ENCODE peak calls at places on chromosomes 2 and 18, in six cellular contexts. I is fibroblast of lung; P is neuronal stem cell; C is CD8-positive, alpha-beta T cell; T is uterus; B is Panc1. X is an unnamed sample.

GRCh38 chr18:56097561-56098095 is 509.6 kb upstream of the TCF4 start:
- DNase-seq in I (peak; percentile 43), P (no peak), C (no peak), T (no peak), B (no peak), X (no peak)

GRCh38 chr2:106159867-106160785 is 34.0 kb downstream of the UXS1 start:
- DNase-seq in I (no peak), P (no peak), C (peak; percentile 70), T (no peak), B (no peak), X (no peak)

GRCh38 chr18:24054130-24054529 is 39.6 kb downstream of the TTC39C start:
- DNase-seq in I (peak; percentile 86), P (no peak), C (no peak), T (no peak), B (no peak), X (no peak)

GRCh38 chr2:150674283-150674682 is 186.8 kb upstream of the RND3 start:
- DNase-seq in I (peak; percentile 39), P (no peak), C (no peak), T (no peak), B (no peak), X (no peak)

GRCh38 chr2:196329959-196330358 is 158.6 kb upstream of the STK17B start:
- DNase-seq in I (no peak), P (no peak), C (no peak), T (no peak), B (no peak), X (no peak)

GRCh38 chr2:214575030-214575949 is 164.4 kb downstream of the VWC2L start:
- DNase-seq in I (peak; percentile 52), P (no peak), C (no peak), T (no peak), B (no peak), X (no peak)

GRCh38 chr2:231642631-231643493 is 50.2 kb downstream of the TEX44 start:
- DNase-seq in I (peak; percentile 96), P (no peak), C (peak; percentile 34), T (peak; percentile 93), B (peak; percentile 88), X (peak; percentile 94)

GRCh38 chr2:16589465-16589864 is 76.2 kb downstream of the CYRIA start:
- DNase-seq in I (no peak), P (no peak), C (no peak), T (no peak), B (no peak), X (no peak)

GRCh38 chr18:6553234-6553900 is 138.7 kb upstream of the L3MBTL4 start:
- DNase-seq in I (no peak), P (no peak), C (no peak), T (no peak), B (no peak), X (no peak)

GRCh38 chr2:210673117-210673516 is 116.7 kb downstream of the CPS1 start:
- DNase-seq in I (no peak), P (no peak), C (no peak), T (no peak), B (no peak), X (no peak)

GRCh38 chr2:43155842-43156511 is 70.4 kb downstream of the ZFP36L2 start:
- DNase-seq in I (no peak), P (no peak), C (no peak), T (no peak), B (no peak), X (no peak)

GRCh38 chr2:216971632-216972031 is 111.8 kb upstream of the TNP1 start:
- DNase-seq in I (no peak), P (no peak), C (no peak), T (peak; percentile 59), B (no peak), X (no peak)

GRCh38 chr18:50970006-50970405 is 2.2 kb downstream of the ELAC1 start:
- DNase-seq in I (no peak), P (no peak), C (no peak), T (no peak), B (no peak), X (no peak)

GRCh38 chr2:1512321-1513289 is 99.3 kb downstream of the TPO start:
- DNase-seq in I (no peak), P (no peak), C (no peak), T (no peak), B (no peak), X (no peak)

GRCh38 chr2:217379807-217380206 is 519.9 kb upstream of the TNP1 start:
- DNase-seq in I (no peak), P (no peak), C (no peak), T (no peak), B (no peak), X (no peak)

GRCh38 chr2:64987001-64987962 is 1.9 kb upstream of the SLC1A4 start:
- DNase-seq in I (peak; percentile 65), P (no peak), C (no peak), T (no peak), B (no peak), X (peak; percentile 39)

GRCh38 chr2:13901526-13901925 is 731.0 kb upstream of the LRATD1 start:
- DNase-seq in I (no peak), P (no peak), C (no peak), T (no peak), B (no peak), X (no peak)

GRCh38 chr2:71313016-71313766 is 18.4 kb upstream of the ZNF638 start:
- DNase-seq in I (no peak), P (no peak), C (no peak), T (no peak), B (no peak), X (no peak)

GRCh38 chr2:171279983-171280790 is 119.5 kb upstream of the TLK1 start:
- DNase-seq in I (no peak), P (no peak), C (no peak), T (no peak), B (no peak), X (no peak)

GRCh38 chr2:219575566-219576504 is 3.7 kb downstream of the INHA start:
- DNase-seq in I (no peak), P (no peak), C (no peak), T (no peak), B (no peak), X (no peak)

GRCh38 chr2:182907081-182907830 is 40.8 kb upstream of the FRZB start:
- DNase-seq in I (peak; percentile 7), P (no peak), C (no peak), T (no peak), B (no peak), X (peak; percentile 25)

GRCh38 chr18:48728204-48728833 is 189.5 kb downstream of the CTIF start:
- DNase-seq in I (peak; percentile 100), P (no peak), C (no peak), T (no peak), B (no peak), X (peak; percentile 26)

GRCh38 chr2:72803151-72803550 is 22.7 kb downstream of the EXOC6B start:
- DNase-seq in I (peak; percentile 80), P (no peak), C (no peak), T (no peak), B (no peak), X (no peak)

GRCh38 chr2:47070920-47071824 is 83.9 kb downstream of the STPG4 start:
- DNase-seq in I (peak; percentile 97), P (no peak), C (peak; percentile 47), T (peak; percentile 82), B (no peak), X (peak; percentile 65)

GRCh38 chr2:47073641-47074040 is 81.5 kb downstream of the STPG4 start:
- DNase-seq in I (no peak), P (no peak), C (no peak), T (no peak), B (no peak), X (no peak)

GRCh38 chr2:47072728-47073191 is 82.3 kb downstream of the STPG4 start:
- DNase-seq in I (no peak), P (no peak), C (no peak), T (no peak), B (no peak), X (no peak)

GRCh38 chr2:47073217-47073616 is 81.9 kb downstream of the STPG4 start:
- DNase-seq in I (no peak), P (no peak), C (no peak), T (no peak), B (no peak), X (no peak)

DNA sequence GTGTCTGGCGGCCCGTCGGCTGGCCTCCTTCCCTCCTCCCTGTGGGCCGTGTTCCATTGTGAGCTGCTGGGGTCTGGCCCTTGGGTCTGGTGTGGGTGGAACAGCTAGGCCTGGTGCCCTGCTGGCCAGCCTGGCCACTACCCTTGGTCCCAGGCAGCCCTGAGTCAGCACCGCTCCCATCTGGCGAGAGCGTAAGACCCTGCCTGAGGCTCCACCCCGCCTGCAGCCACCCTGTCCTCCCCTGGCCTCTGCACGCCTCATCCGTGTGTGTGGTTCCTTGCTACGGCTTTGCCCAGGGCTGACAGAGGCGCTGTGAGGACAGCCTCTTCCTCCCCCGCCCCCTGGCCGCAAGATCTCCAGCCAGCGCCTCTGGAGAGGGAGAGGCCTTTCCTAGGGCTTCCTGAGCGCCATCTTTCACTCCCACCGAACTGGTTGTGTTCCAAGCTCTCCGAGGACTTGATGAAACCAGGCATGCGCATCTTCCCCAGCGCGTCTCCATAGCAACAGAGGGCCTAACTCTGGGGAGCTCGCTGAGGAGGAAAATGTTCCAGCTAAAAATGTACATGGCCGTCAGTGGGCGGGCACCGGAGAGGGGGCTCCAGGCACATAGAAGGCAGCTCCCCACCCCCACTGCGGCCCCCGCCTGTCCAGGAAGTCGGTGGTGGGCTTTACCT is 83.0 kb downstream of the STPG4 start:
- DNase-seq in I (peak; percentile 98), P (no peak), C (no peak), T (peak; percentile 98), B (no peak), X (no peak)
- H3K4me1 ChIP-seq in I (peaks cover 62% of the 10 kb centered on the region), P (peaks cover 41% of the 10 kb centered on the region), C (peaks cover 39% of the 10 kb centered on the region), T (peaks cover 25% of the 10 kb centered on the region), B (peaks cover 51% of the 10 kb centered on the region), X (peaks cover 47% of the 10 kb centered on the region)

GRCh38 chr2:201262718-201263117 is 2.4 kb downstream of the CASP8 start:
- DNase-seq in I (no peak), P (no peak), C (no peak), T (no peak), B (no peak), X (no peak)
- H3K4me1 ChIP-seq in I (peaks cover 11% of the 10 kb centered on the region), P (peaks cover 8% of the 10 kb centered on the region), C (peaks cover 64% of the 10 kb centered on the region), T (no peaks in the 10 kb centered on the region), B (peaks cover 47% of the 10 kb centered on the region), X (peaks cover 25% of the 10 kb centered on the region)

GRCh38 chr2:54598347-54599325 is 124.8 kb upstream of the EML6 start:
- DNase-seq in I (no peak), P (no peak), C (no peak), T (no peak), B (no peak), X (no peak)
- H3K4me1 ChIP-seq in I (peaks cover 17% of the 10 kb centered on the region), P (peaks cover 3% of the 10 kb centered on the region), C (peaks cover 89% of the 10 kb centered on the region), T (peaks cover 8% of the 10 kb centered on the region), B (no peaks in the 10 kb centered on the region), X (peaks cover 37% of the 10 kb centered on the region)

DNA sequence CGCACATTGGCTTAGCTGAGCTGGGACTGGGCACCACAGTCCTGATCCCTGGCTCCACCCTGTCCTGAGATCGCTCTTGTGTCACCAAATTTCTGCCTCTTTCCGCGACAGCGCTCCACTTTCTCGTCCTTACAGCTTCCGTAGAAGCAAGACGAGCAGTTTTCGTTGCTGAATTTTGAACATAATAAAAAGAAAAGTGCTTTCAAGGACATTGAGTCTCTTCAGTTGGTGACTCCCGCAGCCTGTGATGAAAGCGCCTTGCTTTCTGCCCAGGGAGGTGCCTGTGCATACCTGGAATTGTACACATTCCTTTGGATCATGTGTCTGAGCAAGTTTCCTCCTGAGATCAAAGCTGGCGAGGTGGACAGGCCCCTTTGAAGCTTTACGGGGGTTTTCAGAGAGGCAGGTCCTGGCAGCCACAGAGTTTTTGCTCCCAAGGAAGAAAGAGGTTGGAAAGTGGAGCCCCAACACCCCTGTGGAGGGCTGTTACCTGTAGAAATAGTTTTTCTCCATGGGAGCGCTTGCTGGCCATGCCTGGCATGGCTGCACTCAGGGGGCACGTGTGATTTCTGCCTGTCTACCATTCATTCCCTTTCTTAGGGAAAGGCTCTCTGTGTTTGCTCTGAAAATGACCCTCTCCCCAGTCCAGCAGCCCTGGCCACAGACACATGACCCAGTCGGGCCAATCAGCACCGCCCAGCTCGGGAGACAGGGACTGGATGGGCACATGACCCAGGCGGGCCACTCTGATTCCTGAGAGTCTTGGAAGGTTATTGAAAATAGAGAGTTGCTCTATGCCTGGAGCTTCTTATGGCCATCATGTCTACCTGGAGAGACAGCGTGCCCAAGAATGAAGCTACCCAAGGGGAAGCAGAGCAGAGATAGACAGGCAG is 115.6 kb upstream of the OTOS start:
- DNase-seq in I (peak; percentile 33), P (no peak), C (no peak), T (no peak), B (no peak), X (no peak)
- H3K4me1 ChIP-seq in I (peaks cover 9% of the 10 kb centered on the region), P (peaks cover 23% of the 10 kb centered on the region), C (no peaks in the 10 kb centered on the region), T (no peaks in the 10 kb centered on the region), B (peaks cover 9% of the 10 kb centered on the region), X (no peaks in the 10 kb centered on the region)

X was measured in endothelial cell of umbilical vein.